ENCODE peak calls at places on chromosomes 1 and 21, in nine cellular contexts. M is stimulated activated CD4-positive, alpha-beta T cell treated with anti-CD3 and anti-CD28 coated beads, Interleukin-1b, Interleukin-23, amount 100 ng/mL, for 24 hours; Z is neural crest cell; U is neuronal stem cell; K is NCI-H1105; I is EL; Q is stimulated activated CD8-positive, alpha-beta memory T cell treated with anti-CD3 and anti-CD28 coated beads, Interleukin-2, amount 100 ng/mL, for 1 hour; P is hypothalamus; B is RCC 7860. Y is an unnamed sample.

GRCh38 chr1:55007626-55008025 is 8.9 kb downstream of the BSND start:
- DNase-seq in M (no peak), Z (no peak), U (no peak), K (no peak), I (peak), Q (no peak), P (no peak), B (peak), Y (no peak)

GRCh38 chr21:39660191-39660590 is 47.5 kb downstream of the B3GALT5 start:
- DNase-seq in M (no peak), Z (no peak), U (no peak), K (peak), I (peak), Q (no peak), P (no peak), B (peak), Y (peak)

GRCh38 chr1:183859865-183860264 is 54.9 kb downstream of the RGL1 start:
- DNase-seq in M (no peak), Z (no peak), U (no peak), K (no peak), I (peak), Q (no peak), P (no peak), B (no peak), Y (no peak)

GRCh38 chr21:29307718-29308455 is 9.2 kb downstream of the BACH1 start:
- DNase-seq in M (no peak), Z (no peak), U (no peak), K (no peak), I (no peak), Q (no peak), P (no peak), B (no peak), Y (no peak)

GRCh38 chr21:18451679-18452078 is 48.1 kb upstream of the TMPRSS15 start:
- DNase-seq in M (no peak), Z (no peak), U (no peak), K (no peak), I (no peak), Q (no peak), P (no peak), B (no peak), Y (no peak)

GRCh38 chr1:54118704-54119103 is 34.1 kb downstream of the CDCP2 start:
- DNase-seq in M (no peak), Z (no peak), U (no peak), K (no peak), I (peak), Q (no peak), P (no peak), B (peak), Y (no peak)

GRCh38 chr1:199073166-199073565 is 434.3 kb downstream of the PTPRC start:
- DNase-seq in M (no peak), Z (no peak), U (no peak), K (no peak), I (no peak), Q (no peak), P (no peak), B (no peak), Y (no peak)

GRCh38 chr21:33042812-33043211 is 17.1 kb downstream of the OLIG2 start:
- DNase-seq in M (no peak), Z (no peak), U (no peak), K (peak), I (peak), Q (no peak), P (no peak), B (peak), Y (no peak)

GRCh38 chr1:116990612-116991151 is 10.9 kb upstream of the CD101 start:
- DNase-seq in M (no peak), Z (no peak), U (no peak), K (no peak), I (no peak), Q (no peak), P (peak), B (peak), Y (no peak)

GRCh38 chr1:107840746-107841145 is 124.2 kb downstream of the VAV3 start:
- DNase-seq in M (no peak), Z (no peak), U (no peak), K (no peak), I (no peak), Q (no peak), P (no peak), B (no peak), Y (no peak)

GRCh38 chr1:53078333-53079101 is 16.5 kb downstream of the PODN start:
- DNase-seq in M (no peak), Z (no peak), U (no peak), K (no peak), I (no peak), Q (no peak), P (no peak), B (no peak), Y (no peak)